ENCODE peak calls at places on chromosome 1, in six cellular contexts. Z is body of pancreas, F is thoracic aorta, G is ascending aorta, I is tibial artery, V is astrocyte. A is an unnamed sample.

GRCh38 chr1:230982698-230983097 is 3.8 kb downstream of the ARV1 start:
- DNase-seq in G (no peak), Z (no peak), I (no peak), V (peak), F (no peak), A (no peak)

GRCh38 chr1:17197696-17198095 is 7.2 kb upstream of the PADI1 start:
- DNase-seq in V (no peak), I (no peak), F (no peak), Z (peak), G (no peak), A (no peak)

GRCh38 chr1:24503003-24503751 is 541 bp downstream of the RCAN3 start:
- DNase-seq in G (no peak), I (no peak), V (no peak), F (no peak), Z (no peak), A (no peak)

GRCh38 chr1:9425859-9426258 is 113.4 kb upstream of the SLC25A33 start:
- DNase-seq in F (no peak), Z (no peak), G (no peak), V (no peak), I (no peak), A (no peak)

GRCh38 chr1:200890818-200891773 is 3.6 kb upstream of the INAVA start:
- DNase-seq in V (peak), G (no peak), I (no peak), F (no peak), Z (peak), A (no peak)

GRCh38 chr1:32533792-32534327 is 5.4 kb upstream of the ZBTB8A start:
- DNase-seq in F (no peak), Z (no peak), G (no peak), V (no peak), I (no peak), A (no peak)

GRCh38 chr1:185464788-185465187 is 147.7 kb upstream of the IVNS1ABP start:
- DNase-seq in V (no peak), F (no peak), I (no peak), Z (no peak), G (no peak), A (no peak)

GRCh38 chr1:212638419-212639151 is 30.0 kb downstream of the ATF3 start:
- DNase-seq in V (peak), F (no peak), Z (no peak), G (no peak), I (no peak), A (no peak)

GRCh38 chr1:223748773-223749733 is 36.7 kb downstream of the CAPN2 start:
- DNase-seq in Z (peak), G (no peak), F (no peak), I (peak), V (peak), A (peak)

GRCh38 chr1:34419662-34420061 is 243.0 kb downstream of the C1orf94 start:
- DNase-seq in I (no peak), Z (no peak), V (no peak), G (no peak), F (no peak), A (no peak)

GRCh38 chr1:172662464-172663109 is 3.7 kb downstream of the FASLG start:
- DNase-seq in G (peak), Z (peak), F (no peak), I (peak), V (peak), A (peak)

GRCh38 chr1:2151252-2151651 is 43.3 kb downstream of the FAAP20 start:
- DNase-seq in F (no peak), V (no peak), Z (no peak), I (no peak), G (no peak), A (no peak)

GRCh38 chr1:180754453-180754852 is 122.6 kb downstream of the XPR1 start:
- DNase-seq in I (no peak), Z (no peak), F (no peak), G (no peak), V (no peak), A (no peak)

GRCh38 chr1:119181236-119181635 is 40.8 kb upstream of the WARS2 start:
- DNase-seq in Z (no peak), G (no peak), V (no peak), F (no peak), I (no peak), A (no peak)

GRCh38 chr1:165397945-165398344 is 41.4 kb upstream of the LMX1A start:
- DNase-seq in I (peak), Z (no peak), G (no peak), F (no peak), V (peak), A (no peak)

GRCh38 chr1:9615316-9616063 is 26.8 kb downstream of the TMEM201 start:
- DNase-seq in Z (peak), F (no peak), I (peak), V (peak), G (no peak), A (no peak)

GRCh38 chr1:16459503-16459902 is 19.0 kb downstream of the NECAP2 start:
- DNase-seq in G (no peak), Z (no peak), V (no peak), F (no peak), I (no peak), A (no peak)

GRCh38 chr1:241225741-241226140 is 131.3 kb downstream of the RGS7 start:
- DNase-seq in F (no peak), Z (no peak), I (no peak), G (no peak), V (no peak), A (no peak)

GRCh38 chr1:160125761-160126160 is 10.2 kb downstream of the ATP1A2 start:
- DNase-seq in V (peak), G (no peak), Z (no peak), F (no peak), I (no peak), A (no peak)

DNA sequence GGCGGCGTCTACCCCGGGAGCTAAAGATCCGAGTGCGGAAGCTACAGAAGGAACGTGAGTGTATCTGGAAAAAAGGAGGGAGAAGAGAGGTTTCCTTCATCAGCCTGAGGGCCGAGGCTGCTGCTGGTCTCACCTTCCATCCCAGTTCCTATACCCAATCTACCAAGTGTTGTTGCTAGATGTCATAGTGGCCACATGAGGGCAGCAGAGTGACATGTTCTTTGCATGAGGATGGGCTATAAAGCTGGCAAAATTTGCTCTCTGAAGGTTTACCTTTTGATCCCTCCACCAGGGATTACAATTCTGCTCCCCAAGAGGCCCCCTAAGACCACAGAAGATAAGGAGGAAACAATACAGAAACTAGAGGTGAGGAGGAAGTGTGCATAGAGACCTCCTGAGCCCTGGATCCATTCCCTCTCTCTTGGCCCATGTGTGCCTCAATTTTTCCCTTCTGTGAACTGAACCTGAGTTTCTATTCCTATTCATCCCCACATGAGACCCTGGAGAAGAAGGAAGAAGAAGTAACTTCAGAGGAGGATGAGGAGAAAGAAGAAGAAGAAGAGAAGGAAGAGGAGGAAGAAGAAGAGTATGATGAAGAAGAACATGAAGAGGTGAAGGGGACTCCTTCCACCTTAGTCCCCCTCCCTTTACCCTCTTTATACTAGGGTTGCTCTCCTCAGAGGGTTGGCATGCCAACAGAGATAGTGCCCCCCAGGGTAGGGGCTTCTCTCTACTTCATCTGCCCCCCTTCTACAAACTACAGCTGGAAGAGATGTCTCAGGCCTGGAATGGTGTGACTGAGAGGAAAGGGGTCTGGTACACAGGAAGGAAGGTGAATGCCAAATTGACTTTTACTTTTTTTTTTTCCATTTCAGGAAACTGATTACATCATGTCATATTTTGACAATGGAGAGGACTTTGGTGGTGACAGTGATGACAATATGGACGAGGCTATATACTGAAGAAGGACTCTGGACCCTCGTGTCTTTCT is 13.3 kb downstream of the POLR3GL start:
- DNase-seq in I (peak), V (peak), G (no peak), F (peak), Z (peak), A (peak)
- H3K4me3 ChIP-seq in I (no peak), V (no peak), G (no peak), F (peak), Z (no peak), A (peak)

DNA sequence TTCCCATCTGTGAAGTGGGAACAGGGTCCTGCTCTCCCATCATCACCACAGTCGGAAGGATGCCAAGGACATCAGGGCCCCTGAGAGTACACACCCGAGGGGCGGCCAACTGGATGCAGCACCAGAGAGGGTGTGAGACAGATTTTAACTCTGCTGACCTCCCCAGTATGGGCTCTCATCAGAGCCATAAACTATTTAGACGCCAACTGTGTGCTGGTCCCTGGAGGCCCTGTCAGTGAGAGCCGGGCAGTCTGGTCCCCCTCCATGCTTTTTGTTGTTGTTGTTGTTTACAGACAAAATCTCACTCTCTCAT is 1.7 kb downstream of the FGR start:
- DNase-seq in I (no peak), Z (no peak), F (no peak), V (no peak), G (no peak), A (no peak)
- H3K27ac ChIP-seq in I (no peak), Z (peak), F (no peak), V (no peak), G (peak), A (peak)

DNA sequence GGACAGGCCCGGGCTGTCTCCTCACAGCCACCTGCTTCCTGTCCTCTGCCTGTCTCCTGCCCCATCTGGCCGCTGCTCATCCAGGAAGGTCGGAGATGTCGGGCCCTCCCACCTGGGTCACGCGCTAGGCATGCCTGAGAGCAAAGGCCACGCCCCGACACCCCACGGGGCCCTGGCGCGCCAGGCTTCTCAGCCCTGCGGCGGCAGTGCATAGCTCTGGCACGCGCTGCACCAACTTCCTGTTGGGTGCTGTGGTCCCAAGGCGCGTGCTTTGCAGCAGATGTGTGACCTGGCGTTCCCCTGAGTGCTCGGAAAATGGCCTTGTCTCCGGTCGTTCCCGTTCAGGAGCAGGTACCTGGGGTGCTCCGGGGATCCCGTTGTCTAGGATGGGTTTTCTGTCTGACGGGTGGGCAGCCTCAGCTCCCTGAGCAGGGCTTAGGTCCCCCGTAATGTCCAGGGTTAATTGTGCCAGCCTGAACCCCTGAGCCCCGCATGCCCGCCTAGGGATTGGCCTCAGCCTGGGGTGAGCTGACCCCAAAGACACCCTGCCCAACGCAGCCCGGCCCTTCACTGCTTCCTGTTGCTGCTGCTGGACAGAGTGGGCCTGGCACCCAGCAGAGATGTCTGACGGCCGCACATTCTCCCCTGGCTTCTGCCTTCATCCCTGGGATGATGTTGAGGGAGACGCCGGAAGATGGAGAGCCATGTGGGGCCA is 19.4 kb upstream of the KCNAB2 start:
- DNase-seq in G (peak), Z (peak), F (peak), V (no peak), I (peak), A (peak)
- H3K4me3 ChIP-seq in G (peak), Z (no peak), F (peak), V (no peak), I (peak), A (peak)

DNA sequence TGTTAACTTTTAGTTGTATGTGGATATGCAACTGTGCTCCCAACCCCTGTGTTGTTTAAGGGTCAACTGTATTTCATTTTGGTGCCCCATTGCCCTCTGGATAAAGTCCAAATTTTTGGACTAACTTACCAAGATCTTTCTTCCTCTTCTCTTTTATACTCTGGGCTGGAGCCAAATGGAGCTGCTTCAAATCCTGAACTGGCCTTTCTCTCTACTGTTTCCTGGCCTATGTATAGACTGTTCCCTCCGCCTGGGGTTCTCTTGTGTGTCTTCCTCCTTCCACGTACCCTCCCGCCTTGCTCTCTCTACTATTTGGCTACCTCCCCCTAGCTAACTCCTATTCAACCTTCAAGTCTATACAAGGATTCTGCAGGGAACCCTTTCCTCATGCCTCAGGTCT is 8.4 kb upstream of the CDC14A start:
- DNase-seq in G (no peak), F (no peak), V (no peak), Z (no peak), I (no peak), A (no peak)
- H3K27ac ChIP-seq in G (no peak), F (no peak), V (no peak), Z (no peak), I (no peak), A (no peak)

GRCh38 chr1:183514235-183514634 is 41.9 kb downstream of the SMG7 start:
- DNase-seq in G (no peak), F (no peak), Z (no peak), V (no peak), I (no peak), A (no peak)

GRCh38 chr1:183516725-183517124 is 44.4 kb downstream of the SMG7 start:
- DNase-seq in G (no peak), V (no peak), Z (no peak), F (no peak), I (no peak), A (no peak)

GRCh38 chr1:183517401-183517800 is 45.1 kb downstream of the SMG7 start:
- DNase-seq in I (no peak), Z (no peak), V (no peak), G (no peak), F (no peak), A (no peak)

GRCh38 chr1:183512450-183512849 is 40.2 kb downstream of the SMG7 start:
- DNase-seq in I (no peak), Z (no peak), V (no peak), G (no peak), F (no peak), A (no peak)

GRCh38 chr1:183515002-183515689 is 42.8 kb downstream of the SMG7 start:
- DNase-seq in Z (no peak), F (no peak), G (no peak), V (peak), I (no peak), A (no peak)
- H3K4me3 ChIP-seq in Z (no peak), F (no peak), G (no peak), V (peak), I (no peak), A (no peak)

DNA sequence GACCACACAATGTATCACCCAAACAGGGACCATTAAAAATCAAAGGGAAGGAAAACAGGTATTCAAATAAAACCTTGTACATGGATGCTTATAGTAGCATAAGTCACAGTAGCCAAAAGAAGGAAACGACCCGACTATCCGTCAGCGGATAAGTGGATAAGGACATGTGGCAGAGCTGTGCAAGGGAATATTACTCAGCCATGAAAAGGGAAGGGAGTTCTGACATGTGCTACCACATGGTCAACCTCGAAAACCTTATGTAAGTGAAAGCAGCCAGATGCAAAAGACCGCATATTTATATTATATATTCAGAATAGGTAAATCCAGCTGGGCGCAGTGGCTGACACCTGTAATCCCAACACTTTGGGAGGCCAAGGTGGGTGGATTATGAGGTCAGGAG is 193.3 kb downstream of the NPHP4 start:
- DNase-seq in I (no peak), Z (no peak), V (no peak), G (no peak), F (no peak), A (no peak)
- H3K27ac ChIP-seq in I (no peak), Z (no peak), V (no peak), G (no peak), F (no peak), A (no peak)

DNA sequence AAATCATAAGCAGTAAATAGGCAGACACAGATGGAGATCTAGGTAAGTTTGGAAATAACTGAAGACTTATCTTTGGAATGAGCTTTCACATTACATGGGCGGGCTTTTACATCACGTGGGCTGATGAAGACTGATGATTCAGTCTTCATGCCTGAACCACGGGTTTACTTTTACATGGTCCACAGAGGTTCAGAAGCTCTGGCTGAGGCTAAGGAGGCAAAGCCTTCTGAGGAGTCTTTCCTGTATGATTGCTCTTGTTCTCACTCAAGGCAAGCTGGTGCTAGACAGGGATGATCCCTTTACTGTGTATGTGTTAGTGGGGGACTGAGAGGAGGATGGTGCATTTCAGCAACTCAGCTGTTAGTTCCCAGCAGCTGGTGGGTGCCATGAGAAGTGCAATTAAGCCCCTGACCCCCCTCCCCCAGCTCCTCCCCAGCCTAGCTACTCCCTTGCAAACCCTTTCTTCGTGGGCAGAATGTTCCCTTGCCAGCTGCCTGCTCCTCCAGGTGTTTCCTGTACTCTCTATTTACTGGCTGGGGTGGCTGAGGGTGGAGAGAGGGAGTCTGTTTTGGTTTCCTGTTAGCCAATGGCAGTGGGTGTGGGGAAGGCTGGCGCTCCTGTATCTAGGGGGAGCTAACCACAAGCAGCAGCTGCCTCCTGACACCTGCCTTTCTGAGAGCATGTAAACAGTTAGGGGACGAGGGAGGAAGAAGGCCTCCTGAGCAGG is 15.4 kb downstream of the BTG2 start:
- DNase-seq in V (peak), I (peak), F (no peak), Z (peak), G (peak), A (peak)
- H3K4me3 ChIP-seq in V (no peak), I (no peak), F (no peak), Z (no peak), G (no peak), A (no peak)

GRCh38 chr1:35605882-35606182 is 32.7 kb downstream of the TFAP2E start:
- DNase-seq in V (peak), F (no peak), Z (no peak), G (no peak), I (no peak), A (no peak)

GRCh38 chr1:35600593-35600992 is 27.5 kb downstream of the TFAP2E start:
- DNase-seq in G (no peak), V (no peak), I (no peak), Z (no peak), F (no peak), A (no peak)

GRCh38 chr1:35605071-35605881 is 32.2 kb downstream of the TFAP2E start:
- DNase-seq in I (no peak), G (no peak), V (peak), F (no peak), Z (no peak), A (no peak)

GRCh38 chr1:35603941-35604340 is 30.8 kb downstream of the TFAP2E start:
- DNase-seq in Z (no peak), G (no peak), F (no peak), V (peak), I (no peak), A (no peak)

DNA sequence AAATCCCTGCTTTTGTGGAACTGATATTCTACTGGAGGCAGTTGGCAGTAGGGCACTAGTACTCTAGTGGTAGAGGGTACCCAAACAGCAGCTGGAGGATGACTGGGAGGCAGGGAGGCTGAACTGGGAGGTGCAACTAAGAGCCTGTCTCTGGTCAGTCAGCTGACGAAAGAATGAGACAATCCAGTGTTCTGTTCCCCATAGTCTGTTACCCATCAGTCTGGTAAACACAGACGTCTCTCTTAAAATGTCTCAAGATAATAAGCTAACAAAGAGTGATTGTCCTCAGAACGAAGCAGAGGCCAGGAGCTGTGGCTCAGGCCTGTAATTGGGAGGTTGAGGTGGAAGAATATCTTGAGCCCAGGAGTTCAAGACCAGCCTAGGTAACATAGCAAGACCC is 30.4 kb downstream of the TFAP2E start:
- DNase-seq in V (no peak), G (no peak), F (no peak), Z (no peak), I (no peak), A (no peak)
- H3K27ac ChIP-seq in V (no peak), G (no peak), F (no peak), Z (no peak), I (no peak), A (no peak)

A was measured in gastrocnemius medialis.